ENCODE peak calls at places on chromosomes 13 and 19, in nine cellular contexts. G, B, W, O, P, L, C, H and Y are unnamed samples.

GRCh38 chr19:44741258-44741731 is 7.2 kb upstream of the BCL3 start:
- DNase-seq in W (peak; percentile 51), O (no peak), C (no peak), P (peak; percentile 80), B (peak; percentile 58), G (no peak), L (no peak), H (no peak), Y (no peak)

GRCh38 chr19:33390120-33390907 is 16.8 kb downstream of the CEBPG start:
- DNase-seq in C (no peak), O (peak; percentile 28), B (no peak), H (peak; percentile 20), L (no peak), W (peak; percentile 56), P (no peak), G (no peak), Y (no peak)

GRCh38 chr13:67390462-67391093 is 160.4 kb upstream of the PCDH9 start:
- DNase-seq in B (no peak), W (no peak), C (no peak), P (no peak), L (no peak), O (no peak), G (no peak), H (peak; percentile 88), Y (no peak)

GRCh38 chr19:4730740-4731171 is 7.1 kb upstream of the DPP9 start:
- DNase-seq in G (no peak), B (peak; percentile 57), P (peak; percentile 53), H (no peak), O (no peak), W (peak; percentile 19), L (no peak), C (peak; percentile 67), Y (peak; percentile 45)

GRCh38 chr13:37869506-37869755 is 141 bp downstream of the TRPC4 start:
- DNase-seq in C (no peak), B (no peak), G (peak; percentile 10), L (no peak), P (no peak), H (peak; percentile 14), W (no peak), O (no peak), Y (no peak)

GRCh38 chr13:32734511-32734910 is 148.3 kb downstream of the PDS5B start:
- DNase-seq in P (peak; percentile 61), H (peak; percentile 90), C (no peak), G (peak; percentile 3), B (no peak), W (peak; percentile 37), L (no peak), O (no peak), Y (no peak)

GRCh38 chr19:39963860-39964259 is 7.1 kb upstream of the PSMC4 start:
- DNase-seq in O (no peak), B (no peak), G (no peak), P (no peak), C (no peak), W (no peak), L (no peak), H (no peak), Y (no peak)

GRCh38 chr19:15222738-15223648 is 9.3 kb downstream of the EPHX3 start:
- DNase-seq in G (peak; percentile 98), P (peak; percentile 60), B (peak; percentile 80), L (peak; percentile 73), W (peak; percentile 93), O (peak; percentile 93), H (peak; percentile 93), C (peak; percentile 81), Y (peak; percentile 99)

GRCh38 chr19:16326401-16327130 is 1.9 kb downstream of the KLF2 start:
- DNase-seq in H (no peak), B (no peak), G (no peak), C (peak; percentile 64), W (peak; percentile 38), L (no peak), P (no peak), O (no peak), Y (peak; percentile 60)

GRCh38 chr19:48671456-48671995 is 1.3 kb downstream of the NTN5 start:
- DNase-seq in H (no peak), C (no peak), W (no peak), O (no peak), P (no peak), G (no peak), L (no peak), B (no peak), Y (no peak)

GRCh38 chr13:28684257-28684656 is 25.3 kb downstream of the POMP start:
- DNase-seq in H (no peak), P (no peak), G (peak; percentile 37), O (peak; percentile 60), B (no peak), C (no peak), L (no peak), W (no peak), Y (no peak)

GRCh38 chr13:28680541-28680940 is 21.6 kb downstream of the POMP start:
- DNase-seq in C (no peak), P (no peak), H (no peak), O (no peak), B (no peak), G (no peak), W (no peak), L (no peak), Y (no peak)

GRCh38 chr13:28678809-28679208 is 19.9 kb downstream of the POMP start:
- DNase-seq in W (peak; percentile 27), O (no peak), P (peak; percentile 10), H (peak; percentile 13), B (no peak), L (no peak), C (no peak), G (no peak), Y (no peak)

GRCh38 chr13:28685114-28685513 is 26.2 kb downstream of the POMP start:
- DNase-seq in O (no peak), P (no peak), W (no peak), L (no peak), B (no peak), C (no peak), G (no peak), H (no peak), Y (no peak)

DNA sequence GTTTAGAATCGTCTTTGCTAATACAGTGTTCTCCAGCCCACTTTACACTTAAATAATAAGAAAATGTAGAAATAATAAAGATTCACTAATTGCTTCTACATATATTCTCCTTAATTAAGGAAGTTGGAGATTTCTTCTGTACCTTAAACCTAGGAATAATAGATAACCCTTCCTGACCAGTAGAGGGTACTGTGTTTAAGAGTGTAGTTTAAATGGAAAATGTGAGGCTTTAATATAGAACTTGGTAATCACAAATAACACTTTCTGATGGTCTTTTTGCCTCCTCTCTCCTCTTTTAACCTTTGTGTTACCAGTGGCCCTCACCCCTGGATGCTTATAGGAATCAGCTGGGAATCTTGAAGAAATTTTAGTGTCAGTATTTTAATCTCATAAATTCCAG is 20.7 kb downstream of the POMP start:
- DNase-seq in H (peak; percentile 33), L (no peak), W (peak; percentile 33), C (no peak), P (peak; percentile 35), O (no peak), B (no peak), G (no peak), Y (no peak)
- TF ChIP-seq CTCF in H (peak; percentile 42), L (peak; percentile 28), W (peak; percentile 18), C (peak; percentile 14), P (peak; percentile 62), O (peak; percentile 50), B (no peak), G (peak; percentile 47), Y (no peak)

GRCh38 chr19:57465680-57466381 is 8.9 kb upstream of the VN1R1 start:
- DNase-seq in B (peak; percentile 17), C (no peak), O (peak; percentile 43), P (peak; percentile 76), L (no peak), H (peak; percentile 32), G (no peak), W (peak; percentile 16), Y (peak; percentile 25)
- TF ChIP-seq CTCF in B (peak; percentile 32), C (no peak), O (peak; percentile 54), P (peak; percentile 90), L (no peak), H (peak; percentile 38), G (peak; percentile 42), W (peak; percentile 19), Y (peak; percentile 37)

GRCh38 chr19:23054456-23054855 is 51.5 kb upstream of the ZNF728 start:
- DNase-seq in L (no peak), P (no peak), O (no peak), W (no peak), C (no peak), H (no peak), B (no peak), G (no peak), Y (no peak)

GRCh38 chr19:23055501-23055900 is 52.5 kb upstream of the ZNF728 start:
- DNase-seq in B (no peak), H (no peak), O (no peak), C (no peak), P (no peak), L (no peak), W (no peak), G (no peak), Y (no peak)

GRCh38 chr19:23055946-23056345 is 53.0 kb upstream of the ZNF728 start:
- DNase-seq in B (no peak), W (no peak), C (no peak), O (no peak), H (no peak), L (no peak), P (peak; percentile 28), G (no peak), Y (no peak)

GRCh38 chr19:23049256-23049655 is 46.3 kb upstream of the ZNF728 start:
- DNase-seq in L (no peak), C (no peak), W (no peak), B (no peak), P (no peak), H (no peak), O (no peak), G (no peak), Y (no peak)

GRCh38 chr19:23052349-23052748 is 49.4 kb upstream of the ZNF728 start:
- DNase-seq in H (no peak), L (no peak), C (no peak), G (no peak), O (no peak), P (no peak), W (no peak), B (no peak), Y (no peak)
- TF ChIP-seq CTCF in H (no peak), L (no peak), C (no peak), G (no peak), O (no peak), P (no peak), W (no peak), B (no peak), Y (no peak)

DNA sequence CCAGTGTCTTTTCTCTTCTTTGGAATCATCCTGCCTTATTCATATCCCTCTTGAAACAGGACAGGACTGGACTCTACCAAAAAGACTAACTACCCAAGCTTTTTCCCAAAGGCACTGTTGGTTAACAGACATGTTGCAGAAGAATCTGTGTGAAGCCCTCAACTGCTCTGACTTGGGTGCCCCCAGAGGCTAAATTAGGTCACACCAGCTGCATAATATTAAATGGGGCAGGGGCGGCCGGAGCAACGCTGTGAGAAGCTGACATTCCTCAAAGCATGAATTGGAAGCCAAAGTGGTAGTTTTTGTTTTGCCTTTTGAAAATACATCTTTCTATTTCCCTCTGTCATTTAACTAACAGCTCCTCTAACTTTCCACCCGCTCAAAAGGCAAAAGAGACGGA is 185.9 kb downstream of the LHFPL6 start:
- DNase-seq in W (no peak), C (no peak), H (no peak), P (no peak), G (peak; percentile 65), L (no peak), B (no peak), O (no peak), Y (no peak)
- TF ChIP-seq CTCF in W (no peak), C (no peak), H (peak; percentile 31), P (peak; percentile 17), G (peak; percentile 42), L (peak; percentile 27), B (no peak), O (peak; percentile 36), Y (no peak)